ENCODE peak calls at places on chromosomes 13 and 19, in eight cellular contexts. F is heart left ventricle, M is Peyer's patch, G is psoas muscle, P is neural progenitor cell, I is GM23338, J is esophagus squamous epithelium, W is IMR-90. Z is an unnamed sample. For H3K36me3, the result is how much of the 10 kb centered on the place peaks cover.

GRCh38 chr13:44309771-44310767 is 63.6 kb upstream of the SERP2 start:
- DNase-seq in F (peak), M (no peak), G (peak), P (no peak), I (no peak), J (no peak), W (no peak), Z (no peak)

GRCh38 chr19:10292789-10293636 is 3.3 kb downstream of the ICAM5 start:
- DNase-seq in F (no peak), M (no peak), G (peak), P (peak), I (peak), J (no peak), W (no peak), Z (no peak)

GRCh38 chr19:12985049-12985776 is 10.1 kb upstream of the NFIX start:
- DNase-seq in F (peak), M (peak), G (peak), P (peak), I (no peak), J (no peak), W (peak), Z (peak)

GRCh38 chr13:104318121-104318520 is 1251.9 kb upstream of the SLC10A2 start:
- DNase-seq in F (no peak), M (no peak), G (no peak), P (peak), I (peak), J (no peak), W (peak), Z (peak)

GRCh38 chr13:43261018-43261417 is 237.6 kb downstream of the DNAJC15 start:
- DNase-seq in F (no peak), M (no peak), G (no peak), P (no peak), I (no peak), J (no peak), W (peak), Z (peak)

GRCh38 chr13:73387318-73387717 is 328.5 kb downstream of the KLF5 start:
- DNase-seq in F (no peak), M (no peak), G (no peak), P (no peak), I (no peak), J (no peak), W (no peak), Z (no peak)

GRCh38 chr19:46985532-46986415 is 33.9 kb upstream of the NPAS1 start:
- DNase-seq in F (no peak), M (no peak), G (no peak), P (no peak), I (no peak), J (no peak), W (no peak), Z (no peak)

GRCh38 chr13:101149735-101150380 is 266.4 kb downstream of the NALCN start:
- DNase-seq in F (no peak), M (no peak), G (no peak), P (peak), I (peak), J (no peak), W (peak), Z (peak)

GRCh38 chr19:28966737-28967401 is 246.1 kb downstream of the UQCRFS1 start:
- DNase-seq in F (no peak), M (no peak), G (no peak), P (peak), I (no peak), J (no peak), W (no peak), Z (peak)

GRCh38 chr13:28313579-28313978 is 175.2 kb downstream of the PAN3 start:
- DNase-seq in F (no peak), M (no peak), G (no peak), P (peak), I (peak), J (no peak), W (peak), Z (peak)

GRCh38 chr13:103692442-103692841 is 626.2 kb upstream of the SLC10A2 start:
- DNase-seq in F (no peak), M (no peak), G (no peak), P (no peak), I (no peak), J (no peak), W (no peak), Z (no peak)

GRCh38 chr19:43667524-43668405 is 2.2 kb downstream of the PLAUR start:
- DNase-seq in F (peak), M (no peak), G (peak), P (peak), I (peak), J (no peak), W (peak), Z (no peak)

GRCh38 chr19:43672061-43672679 is 2.2 kb upstream of the PLAUR start:
- DNase-seq in F (no peak), M (no peak), G (no peak), P (peak), I (peak), J (no peak), W (no peak), Z (no peak)

GRCh38 chr19:43673702-43674629 is 4.0 kb upstream of the PLAUR start:
- DNase-seq in F (peak), M (no peak), G (no peak), P (no peak), I (no peak), J (no peak), W (no peak), Z (no peak)

GRCh38 chr19:43664008-43664407 is 6.0 kb downstream of the PLAUR start:
- DNase-seq in F (no peak), M (peak), G (no peak), P (no peak), I (no peak), J (no peak), W (no peak), Z (no peak)

DNA sequence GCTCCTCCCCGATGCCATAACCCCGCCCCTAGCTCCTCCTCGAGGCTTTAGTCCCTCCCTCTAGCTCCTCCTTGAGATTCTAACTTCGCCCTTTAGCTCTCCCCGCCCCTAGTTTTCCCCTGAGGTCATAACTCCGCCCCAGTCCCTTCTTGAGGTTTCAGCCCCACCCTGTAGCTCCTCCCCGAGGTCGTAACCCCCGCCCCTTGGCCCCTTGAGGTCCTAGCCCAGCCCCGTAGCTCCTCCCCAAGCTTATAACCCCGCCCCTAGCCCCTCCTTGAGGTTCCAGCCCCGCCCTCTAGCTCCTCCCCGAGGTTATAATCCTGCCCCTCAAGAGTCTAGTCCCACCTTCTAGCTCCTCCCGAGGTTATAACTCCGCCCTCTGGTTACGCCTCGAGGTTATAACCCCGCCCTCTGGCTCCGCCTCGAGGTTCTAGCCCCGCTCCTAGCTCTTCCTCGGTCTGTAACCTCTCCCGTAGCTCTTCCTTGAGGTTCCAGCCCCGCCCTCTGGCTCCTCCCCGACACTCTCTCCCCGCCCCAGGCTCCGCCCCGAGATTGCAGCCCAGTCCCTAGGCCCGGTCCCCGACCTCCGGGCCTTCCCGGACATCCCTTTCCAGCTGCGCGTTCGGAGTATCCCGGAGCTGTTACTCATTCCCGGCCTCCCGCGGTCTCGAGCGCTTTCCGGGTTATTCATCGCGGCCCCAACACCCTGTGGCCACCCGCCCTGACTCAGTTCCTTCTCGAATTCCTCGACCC is 1.4 kb downstream of the PLAUR start:
- DNase-seq in F (peak), M (peak), G (peak), P (peak), I (peak), J (peak), W (peak), Z (peak)
- H3K27ac ChIP-seq in F (peak), M (peak), G (peak), P (no peak), I (peak), J (peak), W (peak), Z (peak)

DNA sequence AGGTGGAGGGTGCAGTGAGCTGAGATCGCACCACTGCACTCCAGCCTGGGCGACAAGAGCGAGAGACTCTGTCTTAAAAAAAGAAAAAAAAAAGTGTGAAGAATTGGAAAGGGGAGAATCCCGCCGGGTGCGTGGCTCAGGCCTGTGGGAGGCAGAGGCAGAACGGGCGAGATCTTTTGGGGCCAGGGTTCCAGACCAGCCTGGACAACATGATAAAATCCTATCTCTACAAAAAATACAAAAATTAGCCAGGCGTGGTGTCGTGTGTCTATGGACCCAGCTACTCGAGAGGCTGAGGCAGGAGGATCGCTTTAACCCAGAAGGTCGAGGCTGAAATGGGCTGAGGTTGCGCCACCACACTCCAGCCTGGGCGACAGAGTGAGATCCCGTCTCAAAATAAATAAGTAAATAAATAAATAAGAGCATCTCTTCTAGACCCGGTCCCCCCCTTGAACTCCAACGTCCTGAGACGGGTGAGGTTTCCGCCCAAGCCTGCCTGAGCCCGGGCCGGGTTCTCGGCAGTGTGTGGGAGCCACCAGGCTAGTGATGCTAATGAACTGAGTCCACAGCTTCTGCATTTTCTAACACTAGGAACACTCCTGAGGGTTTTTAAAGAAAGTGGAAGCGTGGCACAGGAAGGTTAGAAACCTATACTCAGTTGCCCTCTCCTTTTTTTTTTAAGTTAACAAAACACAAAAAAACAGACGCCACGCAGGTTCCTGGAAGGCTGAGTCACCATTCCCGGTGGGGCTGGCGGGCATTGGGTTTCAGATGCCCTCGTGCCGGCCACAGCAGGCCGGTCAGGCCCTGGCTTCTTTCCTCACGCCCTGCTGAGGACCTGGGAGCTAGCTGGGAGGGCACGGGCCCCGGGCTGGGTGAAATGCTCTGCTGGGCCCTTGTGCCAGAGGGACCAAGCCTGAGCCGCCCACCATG is 22.1 kb downstream of the GPX4 start:
- DNase-seq in F (no peak), M (no peak), G (no peak), P (no peak), I (no peak), J (no peak), W (peak), Z (no peak)
- H3K36me3 ChIP-seq in F (half or more), M (under half), G (under half), P (under half), I (under half), J (half or more), W (half or more), Z (half or more)

DNA sequence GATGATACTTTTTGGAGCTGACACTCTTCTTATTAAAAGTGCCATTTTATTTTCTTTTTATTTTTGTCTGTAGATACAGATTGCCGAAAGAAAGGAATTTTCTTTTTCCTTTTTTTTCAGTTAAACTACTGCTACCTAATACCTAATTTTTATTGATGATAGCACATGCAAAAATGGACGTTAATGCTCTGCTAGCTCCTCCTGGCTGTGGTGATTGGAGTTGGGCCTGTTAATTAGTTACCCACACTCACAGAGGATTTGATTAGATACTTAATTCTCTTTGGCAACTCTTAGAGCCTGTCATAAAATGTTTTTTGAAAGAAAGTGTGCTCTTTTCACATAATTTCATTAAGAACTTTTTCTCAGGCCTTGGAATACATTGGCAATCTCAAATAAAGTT is 366.8 kb downstream of the DCT start:
- DNase-seq in F (no peak), M (no peak), G (no peak), P (no peak), I (no peak), J (no peak), W (no peak), Z (no peak)
- TF ChIP-seq CTCF in F (no peak), M (no peak), G (no peak), P (peak), I (peak), J (no peak), W (no peak), Z (peak)

GRCh38 chr19:41398603-41399002 is 985 bp downstream of the BCKDHA start:
- DNase-seq in F (no peak), M (no peak), G (no peak), P (no peak), I (no peak), J (no peak), W (no peak), Z (no peak)
- H3K27ac ChIP-seq in F (peak), M (no peak), G (peak), P (no peak), I (no peak), J (peak), W (no peak), Z (no peak)

GRCh38 chr19:16398530-16399241 is 73.1 kb downstream of the EPS15L1 start:
- DNase-seq in F (no peak), M (no peak), G (peak), P (no peak), I (no peak), J (no peak), W (peak), Z (no peak)
- H3K36me3 ChIP-seq in F (half or more), M (under half), G (under half), P (under half), I (under half), J (under half), W (under half), Z (under half)

DNA sequence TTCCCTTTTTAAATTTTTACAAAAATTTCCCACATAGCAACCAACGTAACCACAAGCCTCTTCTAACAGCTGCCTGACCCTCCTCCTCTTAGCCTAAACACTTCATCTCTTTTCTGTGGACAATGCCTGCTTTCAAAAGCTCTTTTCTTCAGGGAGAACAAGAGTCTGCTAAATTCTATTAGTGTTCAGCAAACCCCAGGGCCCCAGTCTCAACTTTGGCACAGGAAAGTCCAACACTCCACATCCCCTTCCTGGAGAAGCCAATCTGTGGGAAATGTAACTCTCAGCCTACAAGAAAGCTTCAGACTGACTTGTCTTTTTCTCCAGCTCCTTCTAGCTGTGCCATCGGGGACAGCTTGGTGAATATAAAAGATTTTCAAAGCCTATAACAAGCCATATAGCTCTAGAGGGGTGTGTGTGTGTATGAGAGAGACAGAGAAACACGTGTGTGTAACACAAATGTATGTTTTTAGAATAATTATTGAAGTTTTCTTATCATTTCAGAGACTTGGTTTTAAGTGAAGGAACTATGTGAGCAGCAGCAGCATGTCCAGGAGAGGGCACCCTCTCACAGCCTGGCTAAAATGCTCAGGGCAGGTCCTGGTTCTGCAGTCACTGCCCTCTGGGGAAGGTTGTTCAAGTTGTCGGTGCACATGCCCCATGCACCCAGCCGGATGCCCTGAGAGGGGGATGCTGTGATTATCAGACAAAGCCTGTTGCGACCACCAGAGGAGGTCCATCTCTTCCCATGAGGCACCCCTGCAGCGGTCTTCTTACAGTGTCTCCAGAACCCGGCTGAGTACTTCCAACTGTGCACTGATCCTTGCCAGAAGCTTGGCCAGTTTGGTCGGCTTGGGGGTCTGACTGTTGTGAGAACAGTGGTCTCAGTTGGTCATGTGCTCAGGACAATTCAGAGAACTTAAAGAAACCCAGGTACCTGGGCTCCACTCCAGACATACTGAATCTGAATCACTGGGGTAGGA is 34.4 kb downstream of the CCDC70 start:
- DNase-seq in F (peak), M (no peak), G (peak), P (peak), I (peak), J (no peak), W (peak), Z (peak)
- TF ChIP-seq CTCF in F (peak), M (peak), G (peak), P (peak), I (peak), J (peak), W (peak), Z (peak)

DNA sequence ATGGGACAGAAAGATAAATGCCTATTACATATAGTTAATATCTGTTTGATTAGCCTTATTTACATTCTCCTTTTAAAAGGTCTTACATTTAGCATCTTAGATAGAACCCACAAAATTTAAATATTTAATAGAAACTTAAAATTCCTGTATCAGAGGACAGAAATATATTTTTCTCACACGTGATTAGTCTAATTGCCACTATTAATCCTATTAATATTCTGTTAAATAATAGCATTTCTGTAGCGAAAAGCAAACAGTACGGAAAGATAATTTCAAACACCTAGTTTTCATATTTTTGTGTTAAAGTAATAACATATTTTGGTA is 380 bp upstream of the ZNF30 start:
- DNase-seq in F (no peak), M (no peak), G (no peak), P (no peak), I (no peak), J (no peak), W (no peak), Z (no peak)
- H3K27ac ChIP-seq in F (peak), M (peak), G (peak), P (no peak), I (no peak), J (peak), W (no peak), Z (no peak)

Z was measured in brain microvascular endothelial cell.